ENCODE peak calls at places on chromosomes 4 and X, in nine cellular contexts. L, V, Y, N, B, R, S, A and C are unnamed samples.

GRCh38 chr4:169159614-169160013 is 111.1 kb downstream of the SH3RF1 start:
- DNase-seq in B (no peak), Y (no peak), N (no peak), S (no peak), L (no peak), R (no peak), V (no peak), A (no peak), C (no peak)

GRCh38 chr4:154590329-154591006 is at the start of gene FGA:
- DNase-seq in R (no peak), A (no peak), V (no peak), L (no peak), Y (no peak), N (no peak), S (no peak), B (no peak), C (no peak)

GRCh38 chrX:37315511-37316248 is 33.5 kb upstream of the PRRG1 start:
- DNase-seq in L (no peak), B (no peak), A (no peak), N (no peak), V (no peak), R (no peak), Y (no peak), S (no peak), C (no peak)

GRCh38 chr4:72208421-72209075 is 176.7 kb downstream of the NPFFR2 start:
- DNase-seq in S (no peak), R (no peak), Y (no peak), N (no peak), A (no peak), B (no peak), V (no peak), L (no peak), C (no peak)

GRCh38 chr4:20284990-20285389 is 33.3 kb downstream of the SLIT2 start:
- DNase-seq in V (no peak), L (no peak), R (no peak), A (no peak), B (no peak), Y (no peak), S (no peak), N (no peak), C (no peak)

GRCh38 chrX:67651437-67652142 is 107.8 kb downstream of the AR start:
- DNase-seq in V (no peak), S (no peak), R (no peak), B (no peak), Y (no peak), L (no peak), N (no peak), A (no peak), C (no peak)

GRCh38 chr4:113575391-113575790 is 186.1 kb downstream of the CAMK2D start:
- DNase-seq in B (no peak), S (no peak), L (no peak), R (no peak), N (no peak), A (no peak), Y (no peak), V (no peak), C (peak; percentile 29)

GRCh38 chr4:25172964-25173917 is 13.0 kb upstream of the SEPSECS start:
- DNase-seq in L (no peak), A (no peak), R (no peak), S (no peak), N (no peak), Y (no peak), B (no peak), V (no peak), C (no peak)

GRCh38 chr4:83074086-83074704 is 39.2 kb downstream of the COPS4 start:
- DNase-seq in L (no peak), S (no peak), A (peak; percentile 44), N (no peak), R (no peak), V (peak; percentile 38), B (peak; percentile 62), Y (peak; percentile 30), C (peak; percentile 91)

GRCh38 chrX:121336831-121337421 is 289.5 kb downstream of the GLUD2 start:
- DNase-seq in N (no peak), L (no peak), B (no peak), A (no peak), V (no peak), S (no peak), R (no peak), Y (no peak), C (no peak)

GRCh38 chrX:39605866-39606265 is 491.9 kb downstream of the BCOR start:
- DNase-seq in S (no peak), B (no peak), Y (no peak), N (no peak), V (no peak), L (no peak), R (no peak), A (no peak), C (no peak)

GRCh38 chr4:94957030-94957429 is 199.3 kb downstream of the BMPR1B start:
- DNase-seq in V (peak; percentile 27), A (no peak), L (no peak), N (no peak), B (no peak), S (no peak), Y (peak; percentile 13), R (no peak), C (no peak)

GRCh38 chr4:123588631-123589223 is 192.1 kb downstream of the SPRY1 start:
- DNase-seq in B (no peak), V (peak; percentile 42), L (no peak), N (no peak), R (no peak), Y (no peak), S (no peak), A (no peak), C (no peak)

GRCh38 chrX:102975016-102975415 is 37.9 kb downstream of the RAB40AL start:
- DNase-seq in B (no peak), S (no peak), R (no peak), Y (no peak), N (no peak), L (no peak), A (no peak), V (no peak), C (no peak)

GRCh38 chr4:6716958-6717655 is 1.1 kb downstream of the BLOC1S4 start:
- DNase-seq in V (no peak), Y (no peak), N (no peak), R (no peak), A (no peak), B (no peak), S (no peak), L (no peak), C (no peak)

GRCh38 chrX:10254746-10255145 is 98.0 kb downstream of the CLCN4 start:
- DNase-seq in V (no peak), L (no peak), S (no peak), Y (no peak), B (no peak), N (no peak), R (no peak), A (no peak), C (no peak)

GRCh38 chr4:143773998-143774898 is 73.8 kb upstream of the FREM3 start:
- DNase-seq in Y (peak; percentile 46), A (peak; percentile 3), N (no peak), V (peak; percentile 13), B (peak; percentile 24), S (no peak), R (no peak), L (peak; percentile 49), C (peak; percentile 74)

GRCh38 chr4:8600266-8600665 is 7.7 kb downstream of the CPZ start:
- DNase-seq in B (no peak), A (no peak), N (no peak), L (no peak), S (no peak), Y (no peak), V (no peak), R (no peak), C (no peak)

GRCh38 chr4:112058433-112058832 is 86.8 kb upstream of the FAM241A start:
- DNase-seq in V (no peak), A (no peak), S (no peak), Y (no peak), R (no peak), L (no peak), B (no peak), N (no peak), C (no peak)

GRCh38 chrX:44431206-44431605 is 87.7 kb upstream of the EFHC2 start:
- DNase-seq in R (no peak), L (no peak), S (no peak), B (no peak), Y (no peak), N (no peak), A (no peak), V (no peak), C (no peak)

GRCh38 chr4:181597766-181598165 is 645.4 kb upstream of the TENM3 start:
- DNase-seq in B (no peak), A (no peak), V (no peak), Y (no peak), N (no peak), R (no peak), S (no peak), L (no peak), C (no peak)

GRCh38 chr4:24895461-24895860 is 17.4 kb downstream of the CCDC149 start:
- DNase-seq in N (no peak), V (no peak), Y (no peak), B (no peak), R (no peak), S (no peak), L (no peak), A (no peak), C (no peak)

GRCh38 chrX:26651755-26652154 is 435.8 kb downstream of the MAGEB5 start:
- DNase-seq in B (no peak), L (no peak), R (no peak), V (no peak), A (no peak), Y (no peak), N (no peak), S (no peak), C (peak; percentile 45)

GRCh38 chrX:1391370-1391706 is 575 bp downstream of the SLC25A6 start:
- DNase-seq in L (no peak), B (peak; percentile 96), N (no peak), V (no peak), S (no peak), Y (peak; percentile 95), R (peak; percentile 95), A (no peak), C (no peak)

GRCh38 chrX:2819345-2820130 is 9.2 kb upstream of the GYG2 start:
- DNase-seq in A (no peak), V (no peak), L (no peak), N (no peak), Y (no peak), B (peak; percentile 3), S (peak; percentile 47), R (no peak), C (peak; percentile 4)

GRCh38 chr4:100128338-100128737 is 61.9 kb downstream of the DDIT4L start:
- DNase-seq in R (no peak), V (no peak), L (no peak), Y (no peak), S (no peak), B (no peak), A (no peak), N (no peak), C (no peak)

GRCh38 chrX:72029473-72030411 is 102.0 kb downstream of the RTL5 start:
- DNase-seq in V (no peak), N (no peak), A (no peak), Y (no peak), B (no peak), L (no peak), S (peak; percentile 66), R (no peak), C (no peak)

GRCh38 chr4:155353923-155354540 is 22.7 kb downstream of the MAP9 start:
- DNase-seq in V (no peak), S (peak; percentile 73), B (peak; percentile 17), L (peak; percentile 70), Y (peak; percentile 78), R (peak; percentile 64), A (no peak), N (peak; percentile 74), C (peak; percentile 68)

GRCh38 chr4:113893546-113893945 is 85.9 kb downstream of the ARSJ start:
- DNase-seq in B (no peak), N (no peak), L (no peak), V (no peak), A (no peak), Y (no peak), S (no peak), R (no peak), C (peak; percentile 40)

GRCh38 chrX:10512258-10512657 is 108.1 kb downstream of the MID1 start:
- DNase-seq in S (no peak), L (no peak), Y (no peak), R (no peak), N (no peak), V (no peak), A (no peak), B (no peak), C (no peak)

GRCh38 chr4:55172694-55173287 is 47.4 kb upstream of the KDR start:
- DNase-seq in A (no peak), N (no peak), Y (no peak), S (no peak), R (peak; percentile 18), L (no peak), B (no peak), V (no peak), C (no peak)